ENCODE peak calls at places on chromosome X, in six cellular contexts. K is M059J, G is NCI-H1436, P is activated T-helper 1 cell treated with Interleukin-2 at 50 U/mL for 16 hours, D is psoas muscle, A is HT1080. E is an unnamed sample.

GRCh38 chrX:56026816-56027215 is 205.3 kb upstream of the KLF8 start:
- DNase-seq in D (no peak), A (no peak), G (no peak), K (no peak), P (no peak), E (no peak)

GRCh38 chrX:72569786-72570185 is 2.9 kb downstream of the HDAC8 start:
- DNase-seq in D (no peak), K (peak), G (no peak), P (no peak), A (peak), E (no peak)

GRCh38 chrX:40099046-40099968 is 1.5 kb upstream of the BCOR start:
- DNase-seq in A (peak), D (peak), G (peak), K (peak), P (no peak), E (no peak)

GRCh38 chrX:7059214-7059838 is 88.2 kb upstream of the STS start:
- DNase-seq in D (no peak), A (no peak), P (no peak), G (no peak), K (no peak), E (no peak)

GRCh38 chrX:141214216-141214615 is 28.1 kb downstream of the SPANXC start:
- DNase-seq in P (no peak), D (no peak), K (peak), A (no peak), G (no peak), E (no peak)

GRCh38 chrX:20066968-20067708 is 49.6 kb downstream of the MAP7D2 start:
- DNase-seq in K (peak), P (no peak), G (no peak), A (peak), D (no peak), E (no peak)

GRCh38 chrX:13658602-13659001 is 5.7 kb downstream of the TCEANC start:
- DNase-seq in P (no peak), A (peak), D (no peak), K (peak), G (no peak), E (no peak)

GRCh38 chrX:143094501-143095110 is 68.9 kb downstream of the SPANXN4 start:
- DNase-seq in A (peak), P (no peak), K (no peak), G (no peak), D (no peak), E (no peak)

GRCh38 chrX:72367524-72367923 is 61.8 kb upstream of the CITED1 start:
- DNase-seq in G (peak), K (no peak), A (no peak), P (no peak), D (no peak), E (no peak)

GRCh38 chrX:73913580-73913979 is 350.6 kb downstream of the CHIC1 start:
- DNase-seq in P (no peak), K (peak), G (no peak), A (no peak), D (no peak), E (no peak)

GRCh38 chrX:57453901-57454300 is 137.9 kb upstream of the ZXDB start:
- DNase-seq in G (no peak), P (no peak), A (no peak), D (no peak), K (peak), E (no peak)

GRCh38 chrX:78997870-78998558 is 52.8 kb downstream of the P2RY10 start:
- DNase-seq in A (no peak), D (peak), K (no peak), G (no peak), P (peak), E (no peak)

GRCh38 chrX:39903937-39904336 is 193.8 kb downstream of the BCOR start:
- DNase-seq in G (no peak), A (peak), D (no peak), K (peak), P (no peak), E (no peak)

GRCh38 chrX:74249963-74250362 is 54.0 kb upstream of the ZCCHC13 start:
- DNase-seq in G (no peak), D (no peak), K (no peak), A (no peak), P (no peak), E (no peak)

GRCh38 chrX:10377427-10377826 is 220.7 kb downstream of the CLCN4 start:
- DNase-seq in K (no peak), G (no peak), A (no peak), P (no peak), D (no peak), E (no peak)

GRCh38 chrX:77014655-77015377 is 432.4 kb upstream of the FGF16 start:
- DNase-seq in K (no peak), P (no peak), A (no peak), G (peak), D (no peak), E (no peak)

GRCh38 chrX:96837808-96838207 is 45.9 kb upstream of the RPA4 start:
- DNase-seq in G (no peak), D (no peak), A (peak), P (no peak), K (no peak), E (no peak)

GRCh38 chrX:3811331-3812311 is 98.2 kb upstream of the PRKX start:
- DNase-seq in G (peak), A (peak), K (peak), D (no peak), P (peak), E (peak)

GRCh38 chrX:153370293-153371055 is 30.7 kb downstream of the PNMA6E start:
- DNase-seq in P (no peak), G (no peak), K (peak), A (peak), D (no peak), E (no peak)

GRCh38 chrX:23344208-23344903 is 9.7 kb downstream of the PTCHD1 start:
- DNase-seq in A (no peak), D (no peak), G (no peak), P (no peak), K (no peak), E (no peak)

GRCh38 chrX:103386332-103386731 is 10.0 kb downstream of the BEX3 start:
- DNase-seq in K (no peak), D (no peak), P (no peak), A (no peak), G (no peak), E (no peak)

GRCh38 chrX:41538707-41539106 is 91.6 kb downstream of the NYX start:
- DNase-seq in D (no peak), K (no peak), A (no peak), G (no peak), P (no peak), E (no peak)

GRCh38 chrX:108332281-108332680 is 105.9 kb downstream of the COL4A6 start:
- DNase-seq in D (no peak), G (no peak), A (no peak), K (no peak), P (no peak), E (no peak)

GRCh38 chrX:104195489-104196084 is 29.3 kb downstream of the FAM199X start:
- DNase-seq in G (no peak), P (no peak), D (no peak), K (peak), A (peak), E (no peak)

GRCh38 chrX:94216738-94217137 is 542.7 kb downstream of the FAM133A start:
- DNase-seq in D (no peak), A (no peak), G (no peak), P (no peak), K (no peak), E (no peak)

GRCh38 chrX:18549643-18550042 is 122.3 kb downstream of the RS1 start:
- DNase-seq in A (no peak), G (no peak), D (no peak), P (no peak), K (peak), E (no peak)

E was measured in activated T-helper 9 cell treated with anti-CD3 and anti-CD28 coated beads, Interleukin-2, amount 50 U/mL, for 16 hours.